ENCODE peak calls at places on chromosome 6, in six cellular contexts. J is heart right ventricle; H is CD8-positive, alpha-beta memory T cell; F is iPS DF 6.9; X is body of pancreas; E is heart left ventricle. Q is an unnamed sample.

GRCh38 chr6:143034689-143035334 is 25.9 kb upstream of the AIG1 start:
- DNase-seq in J (no peak), H (no peak), F (no peak), X (no peak), E (no peak), Q (no peak)

GRCh38 chr6:90681863-90682262 is 95.0 kb upstream of the MAP3K7 start:
- DNase-seq in J (no peak), H (no peak), F (no peak), X (no peak), E (no peak), Q (no peak)

GRCh38 chr6:44253307-44254101 is 3.8 kb downstream of the SLC35B2 start:
- DNase-seq in J (no peak), H (peak; percentile 45), F (no peak), X (peak; percentile 59), E (no peak), Q (peak; percentile 52)

GRCh38 chr6:131683479-131683878 is 17.7 kb downstream of the OR2A4 start:
- DNase-seq in J (no peak), H (no peak), F (no peak), X (no peak), E (no peak), Q (no peak)

GRCh38 chr6:93337014-93337413 is 82.3 kb downstream of the EPHA7 start:
- DNase-seq in J (no peak), H (no peak), F (no peak), X (no peak), E (no peak), Q (no peak)

GRCh38 chr6:25279748-25280616 is 808 bp downstream of the CARMIL1 start:
- DNase-seq in J (peak; percentile 13), H (no peak), F (no peak), X (peak; percentile 35), E (no peak), Q (peak; percentile 34)

GRCh38 chr6:39357998-39358686 is 35.6 kb upstream of the KCNK16 start:
- DNase-seq in J (peak; percentile 50), H (no peak), F (no peak), X (peak; percentile 80), E (no peak), Q (no peak)

GRCh38 chr6:46626228-46626909 is 26.2 kb downstream of the CYP39A1 start:
- DNase-seq in J (peak; percentile 23), H (peak; percentile 4), F (no peak), X (no peak), E (no peak), Q (peak; percentile 1)

GRCh38 chr6:143110996-143111395 is 50.3 kb downstream of the AIG1 start:
- DNase-seq in J (no peak), H (no peak), F (no peak), X (no peak), E (no peak), Q (no peak)

GRCh38 chr6:2196079-2196679 is 49.2 kb downstream of the GMDS start:
- DNase-seq in J (peak; percentile 42), H (peak; percentile 30), F (no peak), X (peak; percentile 49), E (no peak), Q (peak; percentile 39)

GRCh38 chr6:114418304-114418972 is 75.6 kb upstream of the HS3ST5 start:
- DNase-seq in J (no peak), H (no peak), F (no peak), X (no peak), E (no peak), Q (no peak)

GRCh38 chr6:7135755-7136154 is 28.0 kb downstream of the RREB1 start:
- DNase-seq in J (no peak), H (no peak), F (no peak), X (no peak), E (no peak), Q (no peak)

GRCh38 chr6:132135409-132135808 is 184.2 kb upstream of the CCN2 start:
- DNase-seq in J (no peak), H (no peak), F (no peak), X (no peak), E (no peak), Q (no peak)

GRCh38 chr6:132247381-132248159 is 153.7 kb downstream of the MOXD1 start:
- DNase-seq in J (no peak), H (no peak), F (no peak), X (no peak), E (no peak), Q (no peak)

GRCh38 chr6:131854803-131855202 is 47.0 kb downstream of the ENPP1 start:
- DNase-seq in J (no peak), H (no peak), F (no peak), X (no peak), E (no peak), Q (no peak)

GRCh38 chr6:123055266-123055665 is 59.2 kb downstream of the CLVS2 start:
- DNase-seq in J (no peak), H (no peak), F (no peak), X (no peak), E (no peak), Q (no peak)

GRCh38 chr6:148231572-148231971 is 111.1 kb upstream of the SASH1 start:
- DNase-seq in J (no peak), H (no peak), F (no peak), X (no peak), E (no peak), Q (no peak)

GRCh38 chr6:105791569-105792318 is 294.4 kb upstream of the PRDM1 start:
- DNase-seq in J (no peak), H (no peak), F (no peak), X (no peak), E (no peak), Q (no peak)

GRCh38 chr6:374956-375355 is 16.6 kb upstream of the IRF4 start:
- DNase-seq in J (no peak), H (no peak), F (no peak), X (no peak), E (no peak), Q (no peak)

GRCh38 chr6:109455161-109455501 is 441 bp downstream of the MICAL1 start:
- DNase-seq in J (no peak), H (no peak), F (no peak), X (no peak), E (no peak), Q (peak; percentile 34)

GRCh38 chr6:109455502-109456282 is at the start of gene MICAL1:
- DNase-seq in J (peak; percentile 59), H (peak; percentile 79), F (no peak), X (peak; percentile 70), E (peak; percentile 77), Q (peak; percentile 72)

GRCh38 chr6:109457596-109457996 is 2.0 kb upstream of the MICAL1 start:
- DNase-seq in J (no peak), H (no peak), F (no peak), X (no peak), E (no peak), Q (no peak)

GRCh38 chr6:109456283-109456583 is 661 bp upstream of the MICAL1 start:
- DNase-seq in J (no peak), H (no peak), F (no peak), X (no peak), E (no peak), Q (no peak)

DNA sequence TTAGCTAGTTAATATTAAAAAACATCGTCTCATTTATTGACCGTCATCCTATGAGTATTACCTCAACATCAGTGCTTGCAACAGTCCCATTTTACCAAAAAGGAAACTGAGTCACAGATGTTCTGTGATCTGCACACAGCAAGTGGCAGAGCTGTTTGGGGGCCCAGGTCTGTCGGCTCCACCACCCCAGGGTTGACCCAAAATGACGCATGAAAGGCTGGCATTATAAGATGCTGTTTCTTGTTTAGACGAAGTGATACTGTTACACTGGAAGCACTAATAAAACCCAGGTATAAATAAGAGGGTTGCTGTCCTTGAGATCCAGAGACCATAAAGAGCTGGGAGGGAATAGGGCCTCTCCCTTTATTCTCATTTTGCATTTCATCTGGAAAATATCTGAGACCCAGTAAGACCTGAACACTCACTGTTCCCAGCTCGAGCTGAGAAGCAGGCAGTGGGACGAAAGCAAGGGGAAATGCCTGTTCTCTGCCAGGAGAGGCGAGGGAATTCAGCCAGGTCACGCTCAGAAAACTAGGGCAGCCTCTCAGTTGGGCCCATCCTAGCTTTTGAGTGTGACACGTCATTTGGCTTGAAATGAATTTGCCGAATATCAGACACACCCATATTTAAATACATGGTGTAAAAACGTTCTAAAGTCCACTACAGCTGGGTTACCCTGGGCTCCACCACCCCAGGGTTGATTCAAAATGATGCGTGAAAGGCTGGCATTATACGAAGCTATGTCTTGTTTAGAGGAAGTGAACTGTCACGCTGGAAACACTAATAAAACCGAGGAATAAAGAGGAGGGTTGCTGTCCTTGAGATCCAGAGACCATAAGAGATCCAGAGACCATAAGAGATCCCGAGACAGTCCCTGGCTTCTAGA is 1.4 kb upstream of the MICAL1 start:
- DNase-seq in J (peak; percentile 47), H (no peak), F (no peak), X (peak; percentile 57), E (no peak), Q (no peak)
- H3K4me3 ChIP-seq in J (peak overlapping the region; percentile 91), H (no peak overlapping the region), F (peak overlapping the region; percentile 70), X (no peak overlapping the region), E (peak overlapping the region; percentile 73), Q (no peak overlapping the region)

GRCh38 chr6:159680104-159680503 is 12.9 kb downstream of the SOD2 start:
- DNase-seq in J (no peak), H (no peak), F (no peak), X (no peak), E (no peak), Q (no peak)
- H3K36me3 ChIP-seq in J (peaks cover 78% of the 10 kb centered on the region), H (peaks cover 14% of the 10 kb centered on the region), F (peaks cover 3% of the 10 kb centered on the region), X (no peaks in the 10 kb centered on the region), E (peaks cover 47% of the 10 kb centered on the region), Q (peaks cover 10% of the 10 kb centered on the region)

GRCh38 chr6:16684195-16684689 is 77.0 kb downstream of the ATXN1 start:
- DNase-seq in J (no peak), H (no peak), F (no peak), X (no peak), E (no peak), Q (no peak)

GRCh38 chr6:16684896-16685554 is 76.2 kb downstream of the ATXN1 start:
- DNase-seq in J (no peak), H (no peak), F (no peak), X (no peak), E (no peak), Q (peak; percentile 85)

GRCh38 chr6:16679050-16679449 is 82.2 kb downstream of the ATXN1 start:
- DNase-seq in J (no peak), H (no peak), F (no peak), X (no peak), E (no peak), Q (no peak)

GRCh38 chr6:16683524-16684194 is 77.6 kb downstream of the ATXN1 start:
- DNase-seq in J (peak; percentile 25), H (no peak), F (no peak), X (peak; percentile 47), E (no peak), Q (no peak)

DNA sequence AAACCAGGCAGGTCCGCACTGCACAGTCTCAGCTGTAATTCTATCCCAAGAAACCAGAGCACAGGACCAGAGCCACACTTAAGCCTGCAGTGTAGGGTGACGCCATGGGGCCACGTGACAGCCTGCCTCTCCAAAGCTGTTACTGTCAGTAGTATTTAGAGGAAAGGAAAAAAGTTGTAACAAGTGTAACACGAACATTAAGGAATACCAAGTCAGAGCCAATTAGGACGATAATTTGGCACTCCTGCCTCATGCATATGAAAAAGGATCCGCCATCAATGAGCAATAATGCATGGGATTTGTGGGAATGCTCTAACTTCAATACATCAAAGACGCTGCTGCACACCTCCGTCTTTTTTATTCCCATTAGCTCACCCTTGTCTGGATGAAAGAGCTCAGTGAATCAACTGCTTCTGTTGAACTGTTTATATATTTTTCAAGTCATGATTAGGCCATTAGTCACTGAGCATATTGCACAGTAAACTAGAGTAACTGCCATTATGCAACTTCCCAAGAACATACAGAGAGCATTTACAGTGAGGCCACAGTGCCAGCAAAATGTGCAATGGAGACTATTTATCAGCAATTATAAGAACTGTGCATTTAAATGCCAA is 79.9 kb downstream of the ATXN1 start:
- DNase-seq in J (no peak), H (no peak), F (no peak), X (no peak), E (no peak), Q (no peak)
- H3K4me3 ChIP-seq in J (no peak overlapping the region), H (no peak overlapping the region), F (no peak overlapping the region), X (no peak overlapping the region), E (no peak overlapping the region), Q (no peak overlapping the region)

GRCh38 chr6:32166411-32167061 is 2.1 kb downstream of the EGFL8 start:
- DNase-seq in J (no peak), H (no peak), F (no peak), X (no peak), E (no peak), Q (no peak)
- H3K36me3 ChIP-seq in J (peaks cover 62% of the 10 kb centered on the region), H (peaks cover 16% of the 10 kb centered on the region), F (peaks cover 22% of the 10 kb centered on the region), X (no peaks in the 10 kb centered on the region), E (peaks cover 67% of the 10 kb centered on the region), Q (peaks cover 66% of the 10 kb centered on the region)

Q was measured in naive thymus-derived CD4-positive, alpha-beta T cell.